ENCODE peak calls at places on chromosome 14, in eight cellular contexts. O is cardiac fibroblast; I is OCI-LY7; Q is brain microvascular endothelial cell; X is GM23338; E is IMR-90; S is thyroid gland; R is CD8-positive, alpha-beta T cell. C is an unnamed sample.

GRCh38 chr14:103134919-103135318 is 11.7 kb downstream of the TNFAIP2 start:
- DNase-seq in O (no peak), E (no peak), X (no peak), S (no peak), Q (no peak), I (no peak), R (no peak), C (no peak)

GRCh38 chr14:59215353-59215752 is 26.9 kb downstream of the DAAM1 start:
- DNase-seq in X (no peak), S (peak; percentile 94), O (peak; percentile 85), I (no peak), R (no peak), Q (no peak), E (peak; percentile 77), C (peak; percentile 39)

GRCh38 chr14:77965919-77966435 is 166.1 kb downstream of the ADCK1 start:
- DNase-seq in E (peak; percentile 8), S (peak; percentile 95), O (peak; percentile 38), I (no peak), X (peak; percentile 77), Q (peak; percentile 12), R (no peak), C (peak; percentile 43)

GRCh38 chr14:78863143-78863542 is 693.0 kb downstream of the NRXN3 start:
- DNase-seq in S (peak; percentile 19), R (no peak), Q (peak; percentile 25), E (peak; percentile 43), O (peak; percentile 26), I (peak; percentile 24), X (peak; percentile 65), C (peak; percentile 48)

GRCh38 chr14:49641697-49642129 is 6.7 kb upstream of the DNAAF2 start:
- DNase-seq in X (peak; percentile 14), O (no peak), E (peak; percentile 48), I (no peak), S (peak; percentile 18), Q (peak; percentile 18), R (no peak), C (no peak)

GRCh38 chr14:104265918-104266642 is 127.7 kb downstream of the KIF26A start:
- DNase-seq in X (no peak), O (no peak), E (no peak), I (no peak), Q (no peak), R (no peak), S (no peak), C (no peak)

GRCh38 chr14:76917158-76917596 is 91.0 kb downstream of the LRRC74A start:
- DNase-seq in E (peak; percentile 84), O (peak; percentile 86), R (no peak), X (peak; percentile 96), Q (peak; percentile 82), I (peak; percentile 28), S (peak; percentile 63), C (peak; percentile 86)

GRCh38 chr14:101116486-101117130 is 213.1 kb upstream of the RTL1 start:
- DNase-seq in S (no peak), X (no peak), R (no peak), Q (no peak), I (no peak), E (no peak), O (no peak), C (no peak)

GRCh38 chr14:35197015-35197414 is 74.7 kb downstream of the PRORP start:
- DNase-seq in X (no peak), S (no peak), E (peak; percentile 77), R (no peak), O (peak; percentile 50), I (no peak), Q (peak; percentile 71), C (peak; percentile 55)

GRCh38 chr14:37063467-37064240 is 108.8 kb downstream of the SLC25A21 start:
- DNase-seq in X (no peak), S (no peak), O (no peak), I (no peak), R (no peak), E (no peak), Q (no peak), C (no peak)

GRCh38 chr14:71467419-71467818 is 464.8 kb upstream of the RGS6 start:
- DNase-seq in S (no peak), R (no peak), X (no peak), E (no peak), I (no peak), Q (peak; percentile 17), O (no peak), C (peak; percentile 26)

GRCh38 chr14:71466251-71466650 is 466.0 kb upstream of the RGS6 start:
- DNase-seq in Q (no peak), S (no peak), O (no peak), X (no peak), R (no peak), I (no peak), E (no peak), C (no peak)

GRCh38 chr14:71468701-71469100 is 463.5 kb upstream of the RGS6 start:
- DNase-seq in E (no peak), R (no peak), Q (no peak), O (no peak), X (no peak), S (no peak), I (no peak), C (no peak)

GRCh38 chr14:71465316-71465715 is 466.9 kb upstream of the RGS6 start:
- DNase-seq in R (no peak), E (peak; percentile 55), S (no peak), O (peak; percentile 56), Q (peak; percentile 24), I (no peak), X (no peak), C (peak; percentile 58)

DNA sequence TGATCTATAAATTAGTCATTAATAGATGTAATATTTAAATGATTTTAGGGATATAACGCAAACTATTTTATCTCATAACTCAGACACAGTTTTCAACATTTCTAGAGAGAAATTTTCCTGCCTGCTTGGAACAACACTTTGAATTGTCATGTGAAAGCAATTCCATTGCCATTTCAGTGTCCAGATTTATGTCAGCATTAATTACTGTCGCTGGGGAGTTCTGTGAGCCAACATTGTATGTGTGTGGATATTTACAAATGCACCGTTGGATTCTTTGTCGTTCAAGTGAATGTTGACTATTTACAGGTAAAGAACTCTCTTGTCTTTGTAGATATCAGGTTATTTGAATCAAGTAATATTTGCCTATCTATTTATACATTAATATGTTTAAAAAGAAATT is 465.3 kb upstream of the RGS6 start:
- DNase-seq in X (no peak), O (no peak), R (no peak), E (no peak), Q (no peak), S (no peak), I (no peak), C (no peak)
- H3K4me3 ChIP-seq in X (no peak overlapping the region), O (no peak overlapping the region), R (no peak overlapping the region), E (no peak overlapping the region), Q (no peak overlapping the region), S (no peak overlapping the region), I (no peak overlapping the region), C (no peak overlapping the region)

GRCh38 chr14:63275611-63276010 is 43.1 kb downstream of the GPHB5 start:
- DNase-seq in I (no peak), S (no peak), R (no peak), E (no peak), O (no peak), X (peak; percentile 5), Q (no peak), C (no peak)

GRCh38 chr14:63273717-63274673 is 44.7 kb downstream of the GPHB5 start:
- DNase-seq in E (no peak), R (no peak), Q (no peak), X (no peak), I (no peak), O (peak; percentile 36), S (no peak), C (peak; percentile 13)

GRCh38 chr14:63276016-63276415 is 42.7 kb downstream of the GPHB5 start:
- DNase-seq in E (no peak), X (peak; percentile 14), Q (no peak), R (no peak), I (no peak), O (no peak), S (no peak), C (no peak)

GRCh38 chr14:63277784-63278183 is 41.0 kb downstream of the GPHB5 start:
- DNase-seq in R (no peak), I (no peak), X (no peak), Q (no peak), E (no peak), O (peak; percentile 20), S (no peak), C (no peak)

GRCh38 chr14:63276492-63277342 is 42.0 kb downstream of the GPHB5 start:
- DNase-seq in E (peak; percentile 64), R (no peak), X (peak; percentile 78), I (peak; percentile 48), O (peak; percentile 73), Q (peak; percentile 49), S (no peak), C (peak; percentile 78)
- TF ChIP-seq CTCF in E (peak; percentile 88), R (no peak), X (peak; percentile 96), I (peak; percentile 96), O (peak; percentile 77), Q (peak; percentile 73), S (peak; percentile 34), C (peak; percentile 79)

GRCh38 chr14:91324606-91324950 is 80.1 kb upstream of the GPR68 start:
- DNase-seq in X (no peak), E (no peak), S (no peak), Q (no peak), I (no peak), O (no peak), R (no peak), C (no peak)

GRCh38 chr14:91321131-91321530 is 76.6 kb upstream of the GPR68 start:
- DNase-seq in R (no peak), Q (no peak), I (no peak), S (no peak), X (no peak), E (no peak), O (no peak), C (no peak)

GRCh38 chr14:91322623-91323022 is 78.1 kb upstream of the GPR68 start:
- DNase-seq in I (no peak), E (no peak), Q (no peak), R (no peak), X (no peak), S (no peak), O (no peak), C (no peak)

GRCh38 chr14:91323671-91324605 is 79.4 kb upstream of the GPR68 start:
- DNase-seq in S (peak; percentile 87), X (peak; percentile 89), E (peak; percentile 46), Q (peak; percentile 69), O (peak; percentile 80), R (peak; percentile 94), I (peak; percentile 88), C (peak; percentile 77)

GRCh38 chr14:91323031-91323430 is 78.5 kb upstream of the GPR68 start:
- DNase-seq in E (no peak), O (no peak), R (no peak), S (no peak), X (no peak), I (no peak), Q (no peak), C (no peak)
- H3K4me3 ChIP-seq in E (no peak overlapping the region), O (no peak overlapping the region), R (peak overlapping the region; percentile 33), S (no peak overlapping the region), X (no peak overlapping the region), I (peak overlapping the region; percentile 53), Q (no peak overlapping the region), C (no peak overlapping the region)

GRCh38 chr14:93824518-93825234 is 36.4 kb upstream of the PRIMA1 start:
- DNase-seq in R (no peak), I (no peak), S (no peak), X (peak; percentile 15), Q (no peak), O (no peak), E (no peak), C (no peak)
- TF ChIP-seq CTCF in R (no peak), I (no peak), S (no peak), X (peak; percentile 31), Q (no peak), O (no peak), E (no peak), C (no peak)

C was measured in fibroblast of pulmonary artery.